ENCODE peak calls at places on chromosomes 3 and 15, in eight cellular contexts. A is SJCRH30; G is thyroid gland; V is H1; S is trophoblast cell; P is naive thymus-derived CD4-positive, alpha-beta T cell; E is lower lobe of right lung; Q is transverse colon. K is an unnamed sample.

GRCh38 chr3:153681057-153681456 is 440.1 kb upstream of the ARHGEF26 start:
- DNase-seq in A (no peak), G (no peak), V (no peak), S (no peak), P (no peak), E (no peak), Q (no peak), K (no peak)

GRCh38 chr15:71357357-71357756 is 242.1 kb downstream of the THSD4 start:
- DNase-seq in A (peak; percentile 89), G (peak; percentile 63), V (no peak), S (no peak), P (no peak), E (peak; percentile 50), Q (peak; percentile 59), K (no peak)

GRCh38 chr3:16908006-16908405 is 23.3 kb downstream of the PLCL2 start:
- DNase-seq in A (no peak), G (no peak), V (no peak), S (no peak), P (no peak), E (no peak), Q (no peak), K (no peak)

GRCh38 chr3:66997560-66998074 is 490 bp upstream of the KBTBD8 start:
- DNase-seq in A (peak; percentile 30), G (peak; percentile 13), V (no peak), S (peak; percentile 55), P (no peak), E (peak; percentile 46), Q (no peak), K (peak; percentile 6)

GRCh38 chr3:12947504-12948369 is 106.4 kb upstream of the RPL32 start:
- DNase-seq in A (peak; percentile 75), G (peak; percentile 69), V (no peak), S (no peak), P (no peak), E (peak; percentile 70), Q (peak; percentile 74), K (peak; percentile 36)

GRCh38 chr3:184539801-184540440 is 21.7 kb upstream of the EPHB3 start:
- DNase-seq in A (no peak), G (no peak), V (no peak), S (no peak), P (no peak), E (no peak), Q (no peak), K (no peak)

GRCh38 chr3:36954452-36955134 is 9.7 kb upstream of the TRANK1 start:
- DNase-seq in A (no peak), G (no peak), V (no peak), S (no peak), P (no peak), E (no peak), Q (peak; percentile 22), K (peak; percentile 74)

GRCh38 chr15:74062236-74062635 is 20.1 kb downstream of the GOLGA6A start:
- DNase-seq in A (no peak), G (no peak), V (no peak), S (no peak), P (no peak), E (no peak), Q (no peak), K (no peak)

GRCh38 chr3:73215286-73215685 is 153.8 kb downstream of the EBLN2 start:
- DNase-seq in A (no peak), G (no peak), V (no peak), S (no peak), P (no peak), E (no peak), Q (no peak), K (no peak)

GRCh38 chr3:14549256-14549931 is 9.3 kb upstream of the GRIP2 start:
- DNase-seq in A (no peak), G (no peak), V (no peak), S (no peak), P (no peak), E (no peak), Q (no peak), K (peak; percentile 25)

GRCh38 chr15:97761124-97761523 is 199.4 kb upstream of the ARRDC4 start:
- DNase-seq in A (no peak), G (no peak), V (no peak), S (no peak), P (no peak), E (no peak), Q (no peak), K (no peak)

GRCh38 chr15:80776420-80777045 is 2.6 kb upstream of the CEMIP start:
- DNase-seq in A (peak; percentile 82), G (peak; percentile 78), V (peak; percentile 36), S (peak; percentile 75), P (peak; percentile 34), E (peak; percentile 66), Q (peak; percentile 80), K (peak; percentile 77)

GRCh38 chr3:32335365-32336122 is 56.1 kb upstream of the CMTM7 start:
- DNase-seq in A (no peak), G (no peak), V (no peak), S (peak; percentile 86), P (peak; percentile 35), E (no peak), Q (no peak), K (no peak)

GRCh38 chr15:89367485-89368451 is 33.1 kb upstream of the POLG start:
- DNase-seq in A (no peak), G (no peak), V (no peak), S (peak; percentile 88), P (no peak), E (no peak), Q (no peak), K (no peak)

GRCh38 chr3:126548556-126549466 is 9.9 kb downstream of the C3orf22 start:
- DNase-seq in A (no peak), G (no peak), V (no peak), S (no peak), P (no peak), E (peak; percentile 30), Q (peak; percentile 2), K (no peak)

GRCh38 chr3:9736831-9737230 is 5.3 kb downstream of the BRPF1 start:
- DNase-seq in A (no peak), G (no peak), V (no peak), S (no peak), P (no peak), E (no peak), Q (no peak), K (no peak)

GRCh38 chr3:183518446-183519185 is 36.9 kb downstream of the KLHL6 start:
- DNase-seq in A (no peak), G (no peak), V (no peak), S (no peak), P (no peak), E (no peak), Q (no peak), K (no peak)

DNA sequence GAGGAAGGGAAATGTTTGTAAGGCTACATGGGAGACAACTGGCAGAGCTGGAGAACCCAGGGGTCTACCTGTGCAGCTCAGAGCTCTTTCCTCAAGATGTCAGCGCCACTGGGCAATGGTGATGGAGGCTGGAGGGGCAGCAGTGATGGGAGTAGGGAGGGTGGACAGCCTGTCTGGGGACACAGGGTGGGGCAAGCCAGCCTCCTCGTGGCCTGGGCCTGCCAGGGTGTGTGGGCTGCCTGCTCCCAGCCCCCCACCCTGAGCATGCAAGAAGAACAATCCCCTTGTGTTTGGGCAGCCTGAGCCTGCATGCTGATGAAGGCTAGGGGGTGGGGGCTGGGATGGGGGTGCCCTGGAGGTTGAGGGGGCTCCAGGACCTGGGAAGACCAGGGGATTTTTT is 1.2 kb downstream of the PCBP4 start:
- DNase-seq in A (no peak), G (no peak), V (no peak), S (no peak), P (no peak), E (no peak), Q (no peak), K (no peak)
- H3K4me3 ChIP-seq in A (peak overlapping the region; percentile 90), G (no peak overlapping the region), V (peak overlapping the region; percentile 64), S (no peak overlapping the region), P (no peak overlapping the region), E (no peak overlapping the region), Q (no peak overlapping the region), K (no peak overlapping the region)

DNA sequence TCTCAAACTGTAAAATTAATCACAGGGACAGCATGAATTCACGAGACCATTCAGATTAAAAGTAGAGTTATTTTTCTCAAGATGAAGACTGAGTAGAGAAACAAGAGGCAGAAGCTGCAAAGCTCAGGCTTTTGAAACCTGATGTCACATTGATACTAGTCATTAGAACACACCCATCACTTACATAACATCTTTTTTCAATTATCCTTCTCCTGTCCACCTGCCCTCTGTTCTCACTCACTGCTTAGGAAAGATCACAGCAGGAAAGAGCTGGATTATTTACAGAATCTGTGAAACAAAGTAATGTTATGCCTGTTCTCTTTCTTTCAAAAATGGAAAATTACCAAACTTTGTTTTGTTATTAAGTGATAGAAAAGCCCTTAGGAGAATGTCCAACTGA is 72.0 kb upstream of the CDAN1 start:
- DNase-seq in A (no peak), G (no peak), V (no peak), S (no peak), P (no peak), E (no peak), Q (no peak), K (no peak)
- H3K4me1 ChIP-seq in A (no peaks in the 10 kb centered on the region), G (no peaks in the 10 kb centered on the region), V (no peaks in the 10 kb centered on the region), S (no peaks in the 10 kb centered on the region), P (no peaks in the 10 kb centered on the region), E (no peaks in the 10 kb centered on the region), Q (no peaks in the 10 kb centered on the region), K (no peaks in the 10 kb centered on the region)

DNA sequence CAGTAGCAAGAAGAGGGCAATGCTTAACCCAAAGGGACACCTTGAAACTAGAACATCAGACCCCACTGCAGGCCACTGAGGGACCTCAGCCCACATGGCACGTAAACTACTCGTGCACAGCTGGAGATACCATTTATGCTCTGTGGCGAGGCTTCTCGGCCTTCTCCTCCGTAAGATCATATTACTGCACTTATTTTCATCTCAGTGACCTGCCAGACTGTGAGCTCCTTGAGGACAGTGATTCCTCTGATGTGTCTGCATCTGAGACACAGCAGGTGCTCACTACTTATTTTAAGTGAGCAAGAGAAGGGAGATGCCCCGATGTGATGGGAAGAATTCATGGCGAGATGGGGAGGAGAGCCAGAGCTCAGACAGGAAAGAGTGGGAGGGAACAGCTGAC is 137.6 kb downstream of the RPLP1 start:
- DNase-seq in A (no peak), G (no peak), V (no peak), S (no peak), P (no peak), E (no peak), Q (no peak), K (no peak)
- H3K27me3 ChIP-seq in A (no peaks in the 10 kb centered on the region), G (no peaks in the 10 kb centered on the region), V (no peaks in the 10 kb centered on the region), S (no peaks in the 10 kb centered on the region), P (no peaks in the 10 kb centered on the region), E (no peaks in the 10 kb centered on the region), Q (peaks cover 6% of the 10 kb centered on the region), K (no peaks in the 10 kb centered on the region)

GRCh38 chr3:122103821-122104514 is 48.8 kb downstream of the CD86 start:
- DNase-seq in A (no peak), G (no peak), V (no peak), S (no peak), P (no peak), E (no peak), Q (no peak), K (no peak)
- H3K4me3 ChIP-seq in A (no peak overlapping the region), G (no peak overlapping the region), V (no peak overlapping the region), S (no peak overlapping the region), P (no peak overlapping the region), E (no peak overlapping the region), Q (no peak overlapping the region), K (no peak overlapping the region)

GRCh38 chr3:8503871-8504610 is 2.4 kb downstream of the LMCD1 start:
- DNase-seq in A (peak; percentile 66), G (no peak), V (no peak), S (no peak), P (no peak), E (no peak), Q (no peak), K (no peak)
- H3K4me1 ChIP-seq in A (peaks cover 71% of the 10 kb centered on the region), G (peaks cover 21% of the 10 kb centered on the region), V (peaks cover 20% of the 10 kb centered on the region), S (peaks cover 21% of the 10 kb centered on the region), P (no peaks in the 10 kb centered on the region), E (peaks cover 45% of the 10 kb centered on the region), Q (peaks cover 45% of the 10 kb centered on the region), K (no peaks in the 10 kb centered on the region)

GRCh38 chr15:66760358-66760967 is 58.4 kb downstream of the SMAD6 start:
- DNase-seq in A (no peak), G (no peak), V (no peak), S (no peak), P (no peak), E (no peak), Q (no peak), K (peak; percentile 57)
- H3K27me3 ChIP-seq in A (no peaks in the 10 kb centered on the region), G (no peaks in the 10 kb centered on the region), V (no peaks in the 10 kb centered on the region), S (no peaks in the 10 kb centered on the region), P (no peaks in the 10 kb centered on the region), E (no peaks in the 10 kb centered on the region), Q (no peaks in the 10 kb centered on the region), K (peaks cover 2% of the 10 kb centered on the region)